ENCODE peak calls at places on chromosome 10, in five cellular contexts. M, L, T, O and K are unnamed samples.

GRCh38 chr10:114534480-114535095 is 123.5 kb downstream of the ABLIM1 start:
- DNase-seq in M (no peak), L (no peak), T (no peak), O (no peak), K (no peak)

GRCh38 chr10:116082211-116082610 is 190.8 kb downstream of the GFRA1 start:
- DNase-seq in M (no peak), L (no peak), T (no peak), O (no peak), K (no peak)

GRCh38 chr10:89053555-89053954 is 63.0 kb downstream of the FAS start:
- DNase-seq in M (no peak), L (no peak), T (no peak), O (no peak), K (no peak)

GRCh38 chr10:33187427-33187999 is 147.0 kb downstream of the NRP1 start:
- DNase-seq in M (no peak), L (no peak), T (no peak), O (no peak), K (no peak)

GRCh38 chr10:79092292-79092896 is 23.6 kb downstream of the ZMIZ1 start:
- DNase-seq in M (no peak), L (no peak), T (no peak), O (no peak), K (no peak)

GRCh38 chr10:132360766-132361447 is 28.9 kb downstream of the LRRC27 start:
- DNase-seq in M (peak), L (no peak), T (no peak), O (no peak), K (peak)

GRCh38 chr10:22856444-22857074 is 71.3 kb upstream of the ARMC3 start:
- DNase-seq in M (no peak), L (no peak), T (no peak), O (no peak), K (no peak)

GRCh38 chr10:78700816-78701520 is 367.8 kb upstream of the ZMIZ1 start:
- DNase-seq in M (no peak), L (no peak), T (no peak), O (no peak), K (no peak)

GRCh38 chr10:99921948-99922347 is 87.8 kb downstream of the DNMBP start:
- DNase-seq in M (no peak), L (no peak), T (no peak), O (no peak), K (no peak)

GRCh38 chr10:22103701-22104100 is 100.2 kb upstream of the DNAJC1 start:
- DNase-seq in M (no peak), L (no peak), T (no peak), O (peak), K (no peak)

GRCh38 chr10:90226526-90226925 is 525.1 kb downstream of the KIF20B start:
- DNase-seq in M (no peak), L (no peak), T (no peak), O (no peak), K (no peak)

GRCh38 chr10:88980836-88981235 is 9.8 kb upstream of the FAS start:
- DNase-seq in M (no peak), L (no peak), T (no peak), O (no peak), K (no peak)

GRCh38 chr10:130425169-130425568 is 289.0 kb downstream of the GLRX3 start:
- DNase-seq in M (no peak), L (no peak), T (no peak), O (no peak), K (no peak)

GRCh38 chr10:130378556-130379400 is 242.6 kb downstream of the GLRX3 start:
- DNase-seq in M (no peak), L (no peak), T (no peak), O (no peak), K (no peak)

DNA sequence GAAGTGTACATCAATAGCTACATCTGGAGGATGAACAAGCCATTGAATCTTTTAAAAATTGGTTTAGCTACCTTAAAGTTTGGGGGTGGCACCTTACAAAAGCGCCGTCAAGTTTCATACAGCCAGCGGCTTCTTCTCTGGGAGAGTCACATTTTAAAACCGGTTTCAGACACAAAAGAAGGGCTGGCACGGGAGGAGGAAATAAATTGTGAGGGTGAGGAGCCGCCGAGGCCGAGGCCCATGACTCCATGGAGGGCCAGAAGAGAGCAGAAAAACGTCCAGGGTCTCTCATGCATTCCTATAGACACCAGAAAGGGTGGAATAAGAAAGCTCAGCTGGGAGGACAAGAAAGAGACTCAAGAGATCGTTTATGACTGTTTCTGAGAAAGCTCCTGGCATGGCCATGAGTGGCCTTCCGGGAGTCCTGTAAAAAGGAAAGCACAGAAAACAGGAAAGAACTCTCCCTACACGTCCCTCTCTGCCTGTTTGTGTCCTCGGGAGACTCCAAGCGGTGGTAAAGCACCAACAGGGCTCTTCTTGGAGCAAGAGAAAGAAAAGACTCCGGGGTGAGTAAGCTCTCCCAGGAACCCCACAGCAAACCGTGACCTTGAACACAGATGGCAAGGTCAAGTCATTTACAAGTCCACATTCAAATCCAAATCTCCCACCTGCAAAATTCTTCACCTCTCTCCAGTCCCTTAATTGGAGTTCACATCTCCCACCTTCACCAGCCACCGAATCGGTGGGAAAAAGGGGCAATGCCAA is 1.8 kb downstream of the FRAT2 start:
- DNase-seq in M (no peak), L (peak), T (peak), O (peak), K (no peak)
- TF ChIP-seq CTCF in M (no peak), L (peak), T (peak), O (peak), K (no peak)

GRCh38 chr10:43229208-43230061 is 37.4 kb downstream of the RASGEF1A start:
- DNase-seq in M (peak), L (no peak), T (no peak), O (no peak), K (no peak)

GRCh38 chr10:43230909-43231522 is 35.8 kb downstream of the RASGEF1A start:
- DNase-seq in M (no peak), L (no peak), T (no peak), O (no peak), K (no peak)

GRCh38 chr10:43228783-43229207 is 38.1 kb downstream of the RASGEF1A start:
- DNase-seq in M (no peak), L (no peak), T (no peak), O (no peak), K (no peak)

GRCh38 chr10:43231523-43232078 is 35.3 kb downstream of the RASGEF1A start:
- DNase-seq in M (peak), L (no peak), T (no peak), O (no peak), K (no peak)

GRCh38 chr10:43230101-43230908 is 36.6 kb downstream of the RASGEF1A start:
- DNase-seq in M (no peak), L (no peak), T (no peak), O (no peak), K (no peak)
- TF ChIP-seq CTCF in M (no peak), L (peak), T (no peak), O (no peak), K (no peak)

DNA sequence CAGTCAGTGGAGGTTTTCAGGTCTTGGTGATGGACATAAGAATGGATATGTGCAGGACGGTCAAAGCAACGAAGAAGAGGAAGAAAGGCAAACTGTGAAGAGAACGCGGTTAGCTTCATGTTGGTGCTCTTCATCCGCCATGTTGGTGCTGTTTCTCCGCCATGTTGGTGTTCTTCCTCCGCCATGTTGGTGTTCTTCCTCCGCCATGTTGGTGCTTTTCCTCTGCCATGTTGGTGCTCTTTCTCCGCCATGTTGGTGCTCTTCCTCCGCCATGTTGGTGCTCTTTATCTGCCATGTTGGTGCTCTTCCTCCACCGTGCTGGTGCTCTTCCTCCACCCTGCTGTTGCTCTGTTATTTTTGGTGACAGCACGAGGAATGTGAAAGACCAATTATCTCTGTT is 95.4 kb downstream of the DOCK1 start:
- DNase-seq in M (no peak), L (no peak), T (no peak), O (no peak), K (no peak)
- TF ChIP-seq CTCF in M (no peak), L (no peak), T (no peak), O (no peak), K (no peak)

GRCh38 chr10:77493239-77493806 is 144.3 kb downstream of the KCNMA1 start:
- DNase-seq in M (no peak), L (no peak), T (no peak), O (no peak), K (no peak)

GRCh38 chr10:77496941-77497420 is 140.6 kb downstream of the KCNMA1 start:
- DNase-seq in M (no peak), L (no peak), T (no peak), O (no peak), K (no peak)

GRCh38 chr10:77493851-77494788 is 143.5 kb downstream of the KCNMA1 start:
- DNase-seq in M (no peak), L (no peak), T (peak), O (peak), K (peak)

GRCh38 chr10:77497748-77498147 is 139.9 kb downstream of the KCNMA1 start:
- DNase-seq in M (no peak), L (no peak), T (peak), O (no peak), K (no peak)

DNA sequence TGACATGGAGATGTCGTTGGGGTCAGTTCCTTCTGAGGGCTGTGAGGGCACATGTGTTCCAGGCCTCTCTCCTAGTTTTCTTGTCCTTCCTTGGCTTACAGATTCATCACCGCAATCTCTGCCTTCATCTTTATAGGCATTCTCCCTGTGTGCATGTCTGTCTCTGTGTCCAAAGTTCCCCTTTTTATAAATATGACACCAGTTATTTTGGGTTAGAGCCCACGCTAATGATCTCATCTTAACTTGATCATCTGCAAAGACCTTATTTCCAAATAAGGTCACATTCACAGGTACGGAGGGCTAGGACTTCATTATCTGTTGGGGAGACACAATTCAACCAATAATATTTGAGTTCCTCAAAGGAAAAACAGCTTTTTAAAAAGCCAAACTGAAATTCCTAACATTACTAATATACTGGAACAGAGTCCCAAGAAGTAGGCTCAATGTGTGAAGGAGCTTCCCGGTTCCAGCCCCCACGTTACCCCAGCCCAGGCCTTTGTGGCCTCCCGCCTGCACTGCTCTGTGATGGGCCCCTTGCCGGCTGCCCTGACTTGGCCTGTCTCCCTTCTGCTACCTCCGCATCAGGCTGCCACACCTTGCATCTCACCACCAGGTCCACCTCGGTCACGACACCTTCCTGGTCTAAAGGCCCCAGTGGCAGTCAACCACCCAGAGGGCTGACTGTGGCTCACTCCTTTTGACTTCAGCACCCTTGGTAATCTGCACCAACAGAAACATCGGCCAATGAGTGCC is 142.6 kb downstream of the KCNMA1 start:
- DNase-seq in M (no peak), L (no peak), T (no peak), O (no peak), K (no peak)
- TF ChIP-seq CTCF in M (no peak), L (no peak), T (no peak), O (no peak), K (no peak)